ENCODE peak calls at places on chromosomes 4 and X, in nine cellular contexts. Y, A, S, C, X, U, W, T and N are unnamed samples. For H3K9me2, H3K4me1 and H3K9me3, the result is how much of the 10 kb centered on the place peaks cover.

GRCh38 chrX:8724176-8724757 is 7.7 kb downstream of the ANOS1 start:
- DNase-seq in W (no peak), T (peak), U (no peak), Y (no peak), C (no peak), A (no peak), X (no peak), S (no peak), N (peak)

GRCh38 chr4:183250831-183251230 is 69.2 kb downstream of the CLDN22 start:
- DNase-seq in Y (no peak), T (no peak), C (no peak), X (no peak), A (no peak), U (no peak), S (no peak), W (no peak), N (no peak)

GRCh38 chrX:120857240-120857639 is 18.4 kb downstream of the CT47B1 start:
- DNase-seq in C (no peak), W (peak), T (no peak), Y (peak), U (peak), A (peak), X (peak), S (peak), N (peak)

GRCh38 chr4:7171191-7171900 is 21.0 kb upstream of the SORCS2 start:
- DNase-seq in W (no peak), Y (no peak), X (peak), C (no peak), A (peak), T (no peak), S (no peak), U (no peak), N (peak)

GRCh38 chrX:70168238-70169188 is 8.8 kb upstream of the DGAT2L6 start:
- DNase-seq in Y (peak), A (peak), U (peak), X (peak), W (peak), S (peak), T (no peak), C (no peak), N (no peak)

GRCh38 chrX:85379174-85379907 is at the start of gene POF1B:
- DNase-seq in Y (peak), W (no peak), U (peak), A (no peak), T (no peak), S (no peak), X (no peak), C (no peak), N (peak)

GRCh38 chr4:143294710-143295109 is 42.0 kb upstream of the GAB1 start:
- DNase-seq in C (no peak), U (no peak), A (no peak), T (no peak), X (no peak), S (no peak), W (no peak), Y (no peak), N (no peak)

GRCh38 chr4:146222313-146222712 is 8.0 kb downstream of the REELD1 start:
- DNase-seq in A (peak), X (no peak), T (no peak), W (peak), U (no peak), S (no peak), C (no peak), Y (peak), N (no peak)

GRCh38 chr4:101067383-101067782 is 279.9 kb downstream of the PPP3CA start:
- DNase-seq in C (no peak), X (no peak), W (no peak), T (no peak), S (no peak), A (peak), Y (no peak), U (no peak), N (no peak)

GRCh38 chr4:99394913-99395312 is 40.2 kb downstream of the ADH7 start:
- DNase-seq in S (no peak), W (peak), U (no peak), Y (no peak), X (no peak), A (peak), T (no peak), C (no peak), N (no peak)

GRCh38 chrX:56385336-56385735 is 153.2 kb downstream of the KLF8 start:
- DNase-seq in C (no peak), W (peak), A (no peak), U (no peak), Y (peak), T (no peak), S (no peak), X (no peak), N (no peak)

GRCh38 chr4:187302456-187302855 is 578.8 kb upstream of the FAT1 start:
- DNase-seq in S (no peak), C (no peak), U (no peak), X (peak), A (peak), W (no peak), T (no peak), Y (no peak), N (no peak)

GRCh38 chrX:69034451-69034850 is 130.8 kb downstream of the PJA1 start:
- DNase-seq in U (no peak), X (no peak), Y (no peak), T (no peak), S (no peak), W (no peak), A (no peak), C (no peak), N (no peak)

GRCh38 chrX:31314921-31315320 is 243.1 kb upstream of the FTHL17 start:
- DNase-seq in W (no peak), T (no peak), A (no peak), X (no peak), Y (no peak), S (no peak), C (no peak), U (no peak), N (no peak)

GRCh38 chr4:177070533-177070932 is 239.1 kb upstream of the NEIL3 start:
- DNase-seq in U (no peak), S (no peak), A (peak), Y (no peak), T (no peak), X (no peak), C (no peak), W (no peak), N (no peak)

GRCh38 chr4:168097161-168097560 is 4.8 kb downstream of the ANXA10 start:
- DNase-seq in X (no peak), C (no peak), A (peak), Y (no peak), W (no peak), T (no peak), S (no peak), U (no peak), N (no peak)

GRCh38 chrX:46400530-46400929 is 144.7 kb downstream of the ZNF674 start:
- DNase-seq in C (no peak), X (no peak), T (no peak), W (no peak), Y (no peak), U (no peak), S (no peak), A (no peak), N (no peak)
- H3K9me2 ChIP-seq in C (under half), X (under half), T (under half), W (under half), Y (under half), U (under half), S (under half), A (under half), N (under half)

GRCh38 chrX:132807411-132808030 is 150.9 kb downstream of the HS6ST2 start:
- DNase-seq in U (no peak), A (no peak), C (no peak), W (no peak), Y (no peak), S (no peak), T (no peak), X (no peak), N (no peak)
- H3K4me1 ChIP-seq in U (under half), A (under half), C (under half), W (under half), Y (under half), S (under half), T (under half), X (under half), N (under half)

GRCh38 chr4:14767142-14767541 is 235.1 kb upstream of the CPEB2 start:
- DNase-seq in C (peak), S (no peak), U (no peak), X (peak), Y (no peak), A (no peak), W (no peak), T (no peak), N (no peak)
- H3K9me3 ChIP-seq in C (under half), S (under half), U (under half), X (under half), Y (under half), A (under half), W (under half), T (under half), N (under half)

GRCh38 chr4:153071953-153072622 is 132.2 kb upstream of the TRIM2 start:
- DNase-seq in W (peak), S (no peak), T (no peak), U (no peak), Y (no peak), C (no peak), A (no peak), X (no peak), N (no peak)
- H3K9me2 ChIP-seq in W (under half), S (under half), T (under half), U (under half), Y (under half), C (under half), A (under half), X (under half), N (under half)

GRCh38 chrX:66889418-66889817 is 250.5 kb upstream of the EDA2R start:
- DNase-seq in U (no peak), W (no peak), A (no peak), S (no peak), X (no peak), C (no peak), T (no peak), Y (no peak), N (no peak)

DNA sequence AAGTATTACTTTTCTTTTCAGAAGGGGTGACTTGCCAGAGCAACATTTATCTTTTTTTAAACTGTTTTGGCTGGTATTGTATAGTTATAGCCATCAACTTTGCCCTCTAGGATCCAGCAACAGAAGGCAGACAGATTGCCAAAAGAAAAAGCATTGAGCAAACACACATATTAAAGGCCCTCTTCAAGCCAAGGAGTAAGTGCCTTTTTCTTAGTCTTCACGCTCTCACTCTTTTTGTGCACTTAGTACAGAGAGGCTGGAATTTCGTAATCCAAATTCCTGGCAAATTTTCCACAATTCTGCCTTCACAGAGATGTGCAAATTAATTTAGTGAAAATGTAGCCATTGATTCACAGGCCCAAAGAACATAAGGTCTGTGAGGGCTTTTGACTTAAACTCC is 253.1 kb upstream of the EDA2R start:
- DNase-seq in X (no peak), C (no peak), W (no peak), Y (no peak), U (no peak), S (no peak), A (no peak), T (no peak), N (no peak)
- H3K4me1 ChIP-seq in X (under half), C (under half), W (under half), Y (under half), U (under half), S (under half), A (under half), T (under half), N (under half)